ENCODE peak calls at places on chromosome 12, in nine cellular contexts. N is transverse colon, L is IMR-90, Y is adrenal gland, Q is esophagus squamous epithelium, W is breast epithelium, T is stomach, E is uterus, I is tibial nerve. J is an unnamed sample. For H3K4me1, the result is how much of the 10 kb centered on the place peaks cover.

GRCh38 chr12:108738165-108738564 is 6.8 kb upstream of the CORO1C start:
- DNase-seq in E (no peak), I (no peak), L (no peak), W (no peak), Q (no peak), N (no peak), T (no peak), Y (no peak), J (no peak)

GRCh38 chr12:109940339-109940923 is 40.4 kb downstream of the TCHP start:
- DNase-seq in T (no peak), L (no peak), N (peak), Q (no peak), I (no peak), W (no peak), Y (no peak), E (no peak), J (no peak)

GRCh38 chr12:49740930-49741881 is at the start of gene TMBIM6:
- DNase-seq in L (peak), T (peak), E (peak), Y (peak), I (peak), Q (peak), N (peak), W (peak), J (peak)

GRCh38 chr12:79687711-79688270 is 3.0 kb downstream of the PAWR start:
- DNase-seq in L (peak), Y (no peak), T (no peak), Q (no peak), N (no peak), I (no peak), E (no peak), W (no peak), J (no peak)

GRCh38 chr12:21248679-21249078 is 86.0 kb downstream of the SLCO1A2 start:
- DNase-seq in N (no peak), W (no peak), E (no peak), Y (no peak), L (no peak), T (no peak), I (no peak), Q (no peak), J (no peak)

GRCh38 chr12:121468451-121468850 is 68.5 kb downstream of the RNF34 start:
- DNase-seq in N (no peak), E (no peak), W (no peak), T (no peak), Q (no peak), Y (no peak), L (peak), I (no peak), J (no peak)

GRCh38 chr12:12791756-12792346 is 6.4 kb downstream of the APOLD1 start:
- DNase-seq in N (no peak), Q (no peak), I (no peak), E (peak), L (peak), T (no peak), W (no peak), Y (peak), J (no peak)

GRCh38 chr12:124548854-124549378 is 18.5 kb downstream of the NCOR2 start:
- DNase-seq in Q (no peak), L (peak), E (peak), Y (peak), T (peak), N (peak), W (no peak), I (no peak), J (no peak)

GRCh38 chr12:71684081-71684480 is 1.8 kb upstream of the TMEM19 start:
- DNase-seq in Q (no peak), I (no peak), E (no peak), W (no peak), L (no peak), Y (no peak), T (no peak), N (no peak), J (no peak)

GRCh38 chr12:101696477-101697196 is 803 bp upstream of the CHPT1 start:
- DNase-seq in N (peak), T (peak), L (no peak), E (peak), W (no peak), Y (peak), Q (no peak), I (no peak), J (peak)

GRCh38 chr12:65565601-65566560 is 258.4 kb upstream of the HMGA2 start:
- DNase-seq in Q (no peak), Y (no peak), L (peak), N (no peak), E (no peak), W (no peak), T (no peak), I (no peak), J (no peak)

GRCh38 chr12:106582661-106583577 is at the start of gene RFX4:
- DNase-seq in T (no peak), Y (no peak), N (no peak), W (no peak), I (no peak), L (no peak), Q (no peak), E (no peak), J (no peak)

GRCh38 chr12:133233006-133233405 is 2.7 kb downstream of the ANHX start:
- DNase-seq in T (no peak), W (no peak), Q (no peak), L (no peak), I (no peak), E (no peak), Y (no peak), N (no peak), J (no peak)

GRCh38 chr12:67222302-67222701 is 46.9 kb upstream of the CAND1 start:
- DNase-seq in Y (no peak), E (no peak), L (peak), N (no peak), I (no peak), T (no peak), Q (no peak), W (no peak), J (no peak)

GRCh38 chr12:90970471-90970870 is 15.5 kb upstream of the CCER1 start:
- DNase-seq in N (no peak), I (no peak), E (no peak), Q (no peak), Y (no peak), W (no peak), L (peak), T (no peak), J (no peak)

GRCh38 chr12:53388932-53389331 is 9.0 kb downstream of the SP1 start:
- DNase-seq in L (no peak), N (no peak), Y (no peak), Q (no peak), T (no peak), E (no peak), W (no peak), I (no peak), J (no peak)

GRCh38 chr12:53391667-53392244 is 11.8 kb downstream of the SP1 start:
- DNase-seq in I (no peak), T (no peak), W (no peak), Y (no peak), E (peak), N (no peak), Q (no peak), L (no peak), J (no peak)

GRCh38 chr12:53389702-53390101 is 9.7 kb downstream of the SP1 start:
- DNase-seq in I (no peak), Q (no peak), T (no peak), W (no peak), E (peak), Y (no peak), N (no peak), L (no peak), J (no peak)
- TF ChIP-seq POLR2A in I (no peak), Q (no peak), T (no peak), W (no peak), E (no peak), Y (no peak), N (no peak), L (no peak), J (no peak)

GRCh38 chr12:113167868-113168267 is 17.4 kb downstream of the DDX54 start:
- DNase-seq in T (no peak), W (no peak), Y (no peak), Q (no peak), N (no peak), I (no peak), E (no peak), L (no peak), J (no peak)
- H3K4me1 ChIP-seq in T (under half), W (under half), Y (under half), Q (under half), N (under half), I (under half), E (under half), L (under half), J (under half)

GRCh38 chr12:59370933-59371332 is 224.9 kb upstream of the SLC16A7 start:
- DNase-seq in E (no peak), T (no peak), I (no peak), N (no peak), L (no peak), W (no peak), Y (no peak), Q (no peak), J (no peak)
- TF ChIP-seq POLR2A in E (no peak), T (no peak), I (no peak), N (no peak), L (no peak), W (no peak), Y (no peak), Q (no peak), J (no peak)

GRCh38 chr12:113070117-113070906 is 13.8 kb downstream of the DTX1 start:
- DNase-seq in T (no peak), E (no peak), Q (no peak), N (peak), Y (peak), L (no peak), W (no peak), I (no peak), J (no peak)
- H3K4me1 ChIP-seq in T (under half), E (under half), Q (under half), N (under half), Y (under half), L (under half), W (under half), I (under half), J (under half)

J was measured in suprapubic skin.